ENCODE peak calls at places on chromosomes 3 and 15, in four cellular contexts. R, B, P and K are unnamed samples.
A peak's percentile ranks its signal among the peaks of the same experiment; 100 is the strongest.

GRCh38 chr3:53493997-53494791 is at the start of gene CACNA1D:
- DNase-seq in R (no peak), B (peak; percentile 64), P (peak; percentile 91), K (no peak)

GRCh38 chr3:184599143-184599542 is 37.6 kb downstream of the EPHB3 start:
- DNase-seq in R (no peak), B (no peak), P (no peak), K (no peak)

GRCh38 chr3:38088126-38088525 is 48.8 kb downstream of the ACAA1 start:
- DNase-seq in R (no peak), B (no peak), P (no peak), K (no peak)

GRCh38 chr3:184314363-184314699 is at the start of gene EIF4G1:
- DNase-seq in R (peak; percentile 94), B (peak; percentile 95), P (peak; percentile 94), K (peak; percentile 91)

GRCh38 chr15:81053621-81054020 is 52.9 kb downstream of the TLNRD1 start:
- DNase-seq in R (no peak), B (no peak), P (no peak), K (no peak)

GRCh38 chr3:141370065-141370533 is 1.8 kb downstream of the ZBTB38 start:
- DNase-seq in R (peak; percentile 90), B (peak; percentile 98), P (peak; percentile 80), K (peak; percentile 94)

GRCh38 chr3:187186801-187187421 is 10.4 kb upstream of the RTP1 start:
- DNase-seq in R (peak; percentile 94), B (peak; percentile 71), P (peak; percentile 47), K (peak; percentile 80)

GRCh38 chr15:44033894-44034293 is 161.2 kb downstream of the FRMD5 start:
- DNase-seq in R (peak; percentile 58), B (peak; percentile 19), P (no peak), K (peak; percentile 38)

GRCh38 chr3:40258555-40258954 is 51.0 kb upstream of the EIF1B start:
- DNase-seq in R (peak; percentile 2), B (peak; percentile 85), P (no peak), K (no peak)

GRCh38 chr15:76393614-76394013 is 57.0 kb downstream of the ISL2 start:
- DNase-seq in R (peak; percentile 16), B (peak; percentile 51), P (no peak), K (no peak)

GRCh38 chr3:53303957-53304356 is 43.4 kb downstream of the DCP1A start:
- DNase-seq in R (peak; percentile 11), B (no peak), P (no peak), K (no peak)

GRCh38 chr3:13866406-13866965 is 13.4 kb downstream of the WNT7A start:
- DNase-seq in R (no peak), B (no peak), P (no peak), K (no peak)

GRCh38 chr3:185927501-185928200 is 10.2 kb downstream of the TRA2B start:
- DNase-seq in R (no peak), B (no peak), P (no peak), K (peak; percentile 38)

GRCh38 chr3:48402281-48402732 is 27.6 kb downstream of the PLXNB1 start:
- DNase-seq in R (peak; percentile 92), B (no peak), P (no peak), K (peak; percentile 81)

GRCh38 chr3:195183071-195183776 is 87.7 kb downstream of the XXYLT1 start:
- DNase-seq in R (no peak), B (peak; percentile 50), P (no peak), K (no peak)

GRCh38 chr3:37962906-37963486 is 27.6 kb upstream of the VILL start:
- DNase-seq in R (no peak), B (no peak), P (no peak), K (no peak)

GRCh38 chr15:20344601-20345400 is 196.8 kb downstream of the GOLGA6L6 start:
- DNase-seq in R (no peak), B (no peak), P (peak; percentile 33), K (no peak)

GRCh38 chr3:168040624-168041208 is 55.0 kb downstream of the GOLIM4 start:
- DNase-seq in R (peak; percentile 74), B (peak; percentile 79), P (peak; percentile 45), K (peak; percentile 77)

GRCh38 chr15:38565287-38565670 is 665 bp upstream of the RASGRP1 start:
- DNase-seq in R (no peak), B (no peak), P (no peak), K (no peak)

GRCh38 chr15:25797511-25798206 is 65.5 kb downstream of the ATP10A start:
- DNase-seq in R (peak; percentile 10), B (no peak), P (no peak), K (no peak)

GRCh38 chr15:63223463-63223862 is 34.1 kb downstream of the RAB8B start:
- DNase-seq in R (no peak), B (no peak), P (no peak), K (no peak)

GRCh38 chr15:63212050-63212973 is 22.9 kb downstream of the RAB8B start:
- DNase-seq in R (peak; percentile 87), B (no peak), P (no peak), K (no peak)

GRCh38 chr15:63221346-63221745 is 31.9 kb downstream of the RAB8B start:
- DNase-seq in R (peak; percentile 37), B (no peak), P (no peak), K (no peak)

GRCh38 chr15:63219196-63219719 is 29.9 kb downstream of the RAB8B start:
- DNase-seq in R (no peak), B (no peak), P (no peak), K (no peak)

GRCh38 chr15:63218114-63218808 is 28.9 kb downstream of the RAB8B start:
- DNase-seq in R (peak; percentile 73), B (peak; percentile 76), P (no peak), K (peak; percentile 43)
- H3K4me1 ChIP-seq in R (peaks cover 5% of the 10 kb centered on the region), B (no peaks in the 10 kb centered on the region), P (no peaks in the 10 kb centered on the region), K (peaks cover 5% of the 10 kb centered on the region)

GRCh38 chr15:65979316-65979715 is 110.0 kb downstream of the RAB11A start:
- DNase-seq in R (peak; percentile 8), B (peak; percentile 37), P (no peak), K (no peak)
- H2AK5ac ChIP-seq in R (no peak overlapping the region), B (no peak overlapping the region), P (no peak overlapping the region), K (no peak overlapping the region)

DNA sequence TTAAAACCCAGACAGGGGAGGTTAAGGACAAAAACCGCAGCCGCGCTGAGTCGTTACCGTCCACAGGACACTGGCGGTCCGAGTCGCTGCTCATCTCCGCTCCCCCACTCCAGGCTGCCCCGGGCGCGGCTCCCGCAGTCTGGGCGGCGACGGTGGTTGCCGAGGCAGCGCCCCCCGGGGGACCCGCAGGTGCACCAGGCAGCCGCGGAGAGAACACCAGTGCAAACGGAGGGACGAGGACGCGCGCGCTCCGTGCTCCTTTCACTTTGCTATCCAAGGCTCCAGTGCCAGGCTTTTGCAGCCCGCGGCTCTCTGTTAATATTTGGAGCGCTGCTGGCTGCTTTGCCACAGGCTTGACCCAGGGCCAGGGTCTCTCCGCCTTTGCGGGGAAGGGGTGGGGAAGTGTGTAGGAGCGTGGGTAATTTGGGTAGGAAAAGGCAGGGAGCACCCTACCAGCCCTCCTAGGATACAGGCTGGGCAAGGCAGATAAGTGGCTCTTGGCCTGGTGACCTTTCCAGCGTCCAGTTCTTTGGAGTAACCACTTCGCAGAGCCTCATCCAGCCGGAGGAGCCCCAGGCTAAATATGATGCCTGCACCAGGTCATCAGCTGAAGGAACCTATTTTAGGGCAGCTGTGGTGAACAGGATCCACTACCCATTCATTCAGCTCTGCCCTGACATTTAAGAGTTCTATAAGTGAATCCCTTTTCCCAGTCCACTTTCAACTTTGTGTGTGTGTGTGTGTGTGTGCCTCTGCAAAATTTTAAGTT is at the start of gene GADL1:
- DNase-seq in R (peak; percentile 8), B (peak; percentile 35), P (peak; percentile 54), K (peak; percentile 38)
- H3K9ac ChIP-seq in R (no peak within 1 kb of the TSS), B (no peak within 1 kb of the TSS), P (no peak within 1 kb of the TSS), K (peak within 1 kb of the TSS; percentile 63)

DNA sequence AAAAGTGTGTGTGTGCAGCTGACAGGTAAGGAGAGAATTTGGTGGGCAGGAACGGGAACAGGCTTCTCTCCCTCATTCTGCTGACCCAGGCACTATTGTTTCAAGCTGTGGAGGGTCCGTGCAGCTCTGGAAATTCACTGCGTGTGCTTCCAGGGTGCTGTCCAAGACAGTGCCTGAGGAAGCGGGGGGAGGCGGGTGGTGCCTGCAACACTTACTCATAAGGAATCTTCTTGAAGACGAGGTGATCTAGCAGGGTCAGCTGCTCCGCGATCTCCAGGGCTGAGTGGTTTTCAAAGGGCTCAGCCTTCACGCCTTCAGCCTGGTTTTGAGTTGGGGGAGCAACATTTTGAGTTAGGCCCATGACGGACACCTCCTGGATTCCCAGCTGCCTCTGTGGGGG is 46.6 kb upstream of the CTSH start:
- DNase-seq in R (peak; percentile 56), B (no peak), P (no peak), K (peak; percentile 76)
- H3K4me1 ChIP-seq in R (peaks cover 26% of the 10 kb centered on the region), B (no peaks in the 10 kb centered on the region), P (no peaks in the 10 kb centered on the region), K (peaks cover 47% of the 10 kb centered on the region)

DNA sequence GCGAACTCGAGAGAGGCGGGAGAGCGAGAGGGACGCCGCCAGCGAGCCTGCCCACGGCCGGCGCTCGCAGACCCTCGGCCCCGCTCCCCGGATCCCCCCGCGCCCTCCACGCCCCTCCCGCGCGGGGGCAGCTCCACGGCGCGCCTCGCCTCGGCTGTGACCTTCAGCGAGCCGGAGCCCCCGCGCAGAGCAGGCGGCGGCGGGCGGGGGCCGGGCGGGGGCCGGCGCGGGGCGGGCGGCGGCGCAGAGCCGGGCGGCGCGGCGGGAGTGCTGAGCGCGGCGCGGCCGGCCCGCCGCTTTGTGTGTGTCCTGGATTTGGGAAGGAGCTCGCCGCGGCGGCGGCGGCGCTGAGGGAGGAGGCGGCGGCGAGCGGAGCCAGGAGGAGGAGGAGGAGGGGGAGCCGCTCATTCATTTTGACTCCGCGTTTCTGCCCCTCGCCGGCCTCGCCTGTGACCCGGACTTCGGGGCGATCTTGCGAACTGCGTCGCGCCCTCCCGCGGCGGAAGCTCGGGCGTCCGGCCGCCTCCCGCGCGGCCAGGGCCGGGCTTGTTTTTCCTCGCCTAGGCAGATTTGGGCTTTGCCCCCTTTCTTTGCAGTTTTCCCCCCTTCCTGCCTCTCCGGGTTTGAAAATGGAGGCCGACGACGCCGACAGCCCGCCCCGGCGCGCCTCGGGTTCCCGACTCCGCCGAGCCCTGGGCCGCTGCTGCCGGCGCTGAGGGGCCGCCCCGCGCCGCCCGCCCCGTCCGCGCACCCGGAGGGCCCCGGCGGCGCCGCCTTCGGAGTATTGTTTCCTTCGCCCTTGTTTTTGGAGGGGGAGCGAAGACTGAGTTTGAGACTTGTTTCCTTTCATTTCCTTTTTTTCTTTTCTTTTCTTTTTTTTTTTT is 557 bp downstream of the IGF1R start:
- DNase-seq in R (peak; percentile 47), B (peak; percentile 78), P (no peak), K (peak; percentile 67)
- H2AK5ac ChIP-seq in R (no peak overlapping the region), B (no peak overlapping the region), P (no peak overlapping the region), K (no peak overlapping the region)